ENCODE peak calls at places on chromosomes 12 and 14, in eight cellular contexts. X is pancreas, R is transverse colon, N is brain microvascular endothelial cell, F is stomach, V is bronchial epithelial cell, G is A549, E is colonic mucosa. W is an unnamed sample.

GRCh38 chr14:92792885-92793284 is 1.2 kb upstream of the GOLGA5 start:
- DNase-seq in X (no peak), R (no peak), N (no peak), F (no peak), V (peak), G (peak), E (no peak), W (peak)

GRCh38 chr14:74941676-74942097 is 13.7 kb downstream of the PGF start:
- DNase-seq in X (no peak), R (peak), N (peak), F (no peak), V (peak), G (no peak), E (no peak), W (no peak)

GRCh38 chr12:94545937-94546771 is 86.5 kb upstream of the CEP83 start:
- DNase-seq in X (no peak), R (peak), N (peak), F (peak), V (peak), G (peak), E (peak), W (peak)

GRCh38 chr14:24390696-24391468 is 7.9 kb upstream of the NYNRIN start:
- DNase-seq in X (no peak), R (no peak), N (no peak), F (no peak), V (no peak), G (no peak), E (no peak), W (no peak)

GRCh38 chr12:5096241-5096880 is 52.7 kb downstream of the KCNA5 start:
- DNase-seq in X (no peak), R (no peak), N (peak), F (no peak), V (peak), G (no peak), E (no peak), W (peak)

GRCh38 chr14:23548351-23549318 is 2.9 kb downstream of the ZFHX2 start:
- DNase-seq in X (no peak), R (no peak), N (peak), F (no peak), V (no peak), G (no peak), E (no peak), W (peak)

GRCh38 chr14:78090820-78091219 is 79.4 kb upstream of the NRXN3 start:
- DNase-seq in X (no peak), R (no peak), N (no peak), F (no peak), V (no peak), G (no peak), E (no peak), W (no peak)

GRCh38 chr12:132597333-132598283 is 12.8 kb downstream of the LRCOL1 start:
- DNase-seq in X (peak), R (no peak), N (peak), F (no peak), V (no peak), G (peak), E (no peak), W (peak)

GRCh38 chr12:50314629-50315312 is 31.5 kb upstream of the LIMA1 start:
- DNase-seq in X (no peak), R (no peak), N (peak), F (no peak), V (peak), G (peak), E (no peak), W (peak)

GRCh38 chr14:23103581-23103980 is 1.2 kb downstream of the CIROP start:
- DNase-seq in X (no peak), R (no peak), N (no peak), F (no peak), V (no peak), G (no peak), E (no peak), W (no peak)

GRCh38 chr14:57091030-57091608 is 177.6 kb downstream of the EXOC5 start:
- DNase-seq in X (no peak), R (no peak), N (no peak), F (no peak), V (no peak), G (no peak), E (no peak), W (no peak)

GRCh38 chr14:53956427-53957201 is at the start of gene BMP4:
- DNase-seq in X (peak), R (peak), N (peak), F (peak), V (peak), G (peak), E (peak), W (peak)

GRCh38 chr14:39440975-39441374 is 8.7 kb upstream of the FBXO33 start:
- DNase-seq in X (peak), R (no peak), N (no peak), F (no peak), V (no peak), G (no peak), E (no peak), W (no peak)

GRCh38 chr12:14825256-14825655 is 11.3 kb upstream of the SMCO3 start:
- DNase-seq in X (no peak), R (no peak), N (no peak), F (no peak), V (peak), G (no peak), E (no peak), W (no peak)

GRCh38 chr12:3106564-3106963 is 29.4 kb downstream of the TSPAN9 start:
- DNase-seq in X (no peak), R (no peak), N (no peak), F (no peak), V (no peak), G (no peak), E (no peak), W (no peak)

GRCh38 chr12:49537231-49537708 is 1.6 kb upstream of the KCNH3 start:
- DNase-seq in X (no peak), R (no peak), N (no peak), F (peak), V (no peak), G (no peak), E (no peak), W (no peak)

GRCh38 chr12:85923767-85924331 is 49.8 kb downstream of the NTS start:
- DNase-seq in X (no peak), R (no peak), N (no peak), F (no peak), V (peak), G (peak), E (no peak), W (peak)

GRCh38 chr12:116246490-116247179 is 30.9 kb downstream of the MED13L start:
- DNase-seq in X (no peak), R (no peak), N (no peak), F (no peak), V (no peak), G (no peak), E (no peak), W (no peak)

GRCh38 chr12:95396849-95397498 is 77.0 kb upstream of the METAP2 start:
- DNase-seq in X (no peak), R (no peak), N (no peak), F (no peak), V (peak), G (peak), E (no peak), W (peak)

GRCh38 chr12:106903241-106903950 is 52.3 kb upstream of the TMEM263 start:
- DNase-seq in X (peak), R (peak), N (peak), F (peak), V (peak), G (peak), E (peak), W (peak)

GRCh38 chr12:57049047-57049446 is 882 bp downstream of the MYO1A start:
- DNase-seq in X (no peak), R (peak), N (no peak), F (no peak), V (no peak), G (no peak), E (peak), W (no peak)

GRCh38 chr14:65356327-65356836 is 56.1 kb upstream of the FUT8 start:
- DNase-seq in X (no peak), R (no peak), N (peak), F (peak), V (peak), G (peak), E (no peak), W (peak)

GRCh38 chr12:21451529-21451928 is 14.1 kb downstream of the PYROXD1 start:
- DNase-seq in X (no peak), R (no peak), N (peak), F (no peak), V (no peak), G (no peak), E (no peak), W (peak)

GRCh38 chr12:47276253-47277070 is 196.7 kb upstream of the AMIGO2 start:
- DNase-seq in X (no peak), R (peak), N (no peak), F (no peak), V (peak), G (peak), E (peak), W (peak)

GRCh38 chr12:99009654-99010296 is 364.7 kb downstream of the APAF1 start:
- DNase-seq in X (no peak), R (no peak), N (no peak), F (no peak), V (peak), G (no peak), E (no peak), W (no peak)

GRCh38 chr12:49129332-49130150 is 1.7 kb downstream of the TUBA1B start:
- DNase-seq in X (no peak), R (no peak), N (no peak), F (no peak), V (no peak), G (no peak), E (no peak), W (no peak)

GRCh38 chr12:12927211-12928079 is 24.5 kb downstream of the GPRC5D start:
- DNase-seq in X (peak), R (peak), N (no peak), F (peak), V (peak), G (peak), E (peak), W (peak)

GRCh38 chr14:104598039-104598438 is 6.5 kb downstream of the TMEM179 start:
- DNase-seq in X (no peak), R (no peak), N (no peak), F (no peak), V (no peak), G (no peak), E (no peak), W (no peak)

GRCh38 chr14:69334576-69334975 is 63.5 kb downstream of the ERH start:
- DNase-seq in X (no peak), R (no peak), N (no peak), F (no peak), V (no peak), G (no peak), E (no peak), W (no peak)

GRCh38 chr12:50538178-50538577 is 33.4 kb downstream of the DIP2B start:
- DNase-seq in X (no peak), R (no peak), N (no peak), F (no peak), V (no peak), G (no peak), E (no peak), W (no peak)

GRCh38 chr12:10101042-10101579 is 2.3 kb upstream of the CLEC1A start:
- DNase-seq in X (no peak), R (no peak), N (no peak), F (no peak), V (peak), G (no peak), E (no peak), W (peak)

GRCh38 chr12:75846102-75846501 is 185.5 kb downstream of the PHLDA1 start:
- DNase-seq in X (no peak), R (no peak), N (no peak), F (no peak), V (no peak), G (no peak), E (no peak), W (no peak)

GRCh38 chr14:55336161-55336560 is 64.9 kb downstream of the FBXO34 start:
- DNase-seq in X (no peak), R (peak), N (peak), F (peak), V (peak), G (peak), E (no peak), W (peak)

GRCh38 chr14:72652179-72652578 is 241.7 kb downstream of the DPF3 start:
- DNase-seq in X (no peak), R (no peak), N (no peak), F (no peak), V (no peak), G (no peak), E (no peak), W (peak)

GRCh38 chr12:24839268-24839791 is 109.6 kb downstream of the BCAT1 start:
- DNase-seq in X (no peak), R (peak), N (peak), F (no peak), V (no peak), G (no peak), E (no peak), W (peak)

GRCh38 chr14:100065161-100065871 is at the start of gene EVL:
- DNase-seq in X (no peak), R (peak), N (no peak), F (peak), V (no peak), G (no peak), E (no peak), W (no peak)

GRCh38 chr12:26281320-26281719 is 85.9 kb downstream of the SSPN start:
- DNase-seq in X (no peak), R (no peak), N (no peak), F (no peak), V (no peak), G (no peak), E (no peak), W (no peak)

DNA sequence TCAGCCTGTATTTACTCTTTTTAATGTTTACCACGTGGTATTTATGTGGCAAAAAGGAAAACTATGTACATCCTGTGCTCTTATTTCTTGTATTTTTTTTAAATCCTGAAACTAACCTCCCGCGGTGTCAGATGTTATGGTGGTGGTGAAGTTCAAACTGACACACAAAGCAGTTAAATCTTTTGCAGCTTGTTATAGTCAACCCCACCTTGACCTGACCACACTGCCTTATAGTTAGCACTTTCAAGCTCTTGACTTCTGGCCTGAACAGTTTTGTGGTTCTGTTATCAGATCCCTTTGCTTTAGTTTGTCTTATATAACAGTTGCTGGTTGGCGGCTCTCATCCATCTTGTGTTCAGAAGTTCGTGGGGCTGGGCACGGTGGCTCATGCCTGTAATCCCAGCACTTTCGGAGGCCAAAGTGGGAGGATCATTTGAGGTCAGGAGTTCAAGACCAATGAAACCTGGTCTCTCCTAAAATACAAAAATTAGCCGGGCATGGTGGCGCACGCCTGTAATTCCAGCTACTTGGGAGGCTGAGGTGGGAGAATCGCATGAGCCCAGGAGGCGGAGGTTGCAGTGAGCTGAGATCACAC is 2.1 kb downstream of the UNG start:
- DNase-seq in X (no peak), R (no peak), N (no peak), F (no peak), V (no peak), G (no peak), E (no peak), W (no peak)
- H3K4me3 ChIP-seq in X (peak), R (no peak), N (no peak), F (peak), V (no peak), G (peak), E (no peak), W (no peak)

GRCh38 chr12:111445311-111446043 is 39.8 kb downstream of the SH2B3 start:
- DNase-seq in X (no peak), R (no peak), N (no peak), F (peak), V (no peak), G (no peak), E (no peak), W (no peak)
- TF ChIP-seq CTCF in X (no peak), R (no peak), N (no peak), F (no peak), V (no peak), G (no peak), E (no peak), W (no peak)

DNA sequence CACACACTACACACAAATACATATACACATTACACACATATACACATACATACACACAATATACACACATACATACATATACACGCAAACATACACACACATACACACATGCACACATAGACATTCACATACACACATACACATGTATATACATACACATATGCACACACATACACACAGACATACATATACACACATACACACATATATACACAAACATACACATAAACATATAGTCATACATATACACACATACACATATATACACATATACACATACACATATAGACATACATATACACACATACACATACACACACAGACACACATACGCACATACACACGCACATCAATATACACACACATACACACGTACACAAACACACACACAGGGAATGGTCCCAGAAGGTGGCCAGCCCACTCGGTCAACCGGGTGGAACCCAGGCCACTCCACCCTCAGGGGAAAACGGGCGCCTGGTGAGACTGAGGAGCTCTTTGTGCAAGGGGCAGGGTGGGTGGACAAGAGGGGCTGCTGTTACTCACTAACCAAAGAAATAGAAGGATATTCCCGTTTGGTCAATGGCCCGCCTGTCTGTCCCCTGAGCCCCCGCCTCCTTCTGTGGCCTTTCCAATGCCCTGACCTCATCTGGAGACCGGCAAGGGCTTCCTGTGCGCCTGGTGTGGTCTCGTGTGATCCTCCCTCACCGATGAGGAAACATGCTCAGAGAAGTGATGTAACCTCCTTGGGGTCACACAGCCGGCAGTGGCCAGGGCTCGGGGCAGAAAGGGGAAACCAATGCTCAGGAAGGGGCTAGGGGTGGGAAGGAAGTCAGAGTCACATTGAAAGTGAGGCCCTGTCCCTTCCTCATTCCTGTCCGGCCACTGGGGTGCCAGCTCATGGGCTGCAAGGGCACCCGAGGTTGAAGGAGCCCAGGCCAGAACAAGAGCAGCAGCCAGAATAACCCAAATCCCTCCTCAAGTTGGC is 5.3 kb downstream of the TRPV4 start:
- DNase-seq in X (no peak), R (peak), N (no peak), F (peak), V (no peak), G (no peak), E (peak), W (no peak)
- H3K4me3 ChIP-seq in X (no peak), R (no peak), N (no peak), F (no peak), V (no peak), G (no peak), E (no peak), W (no peak)

DNA sequence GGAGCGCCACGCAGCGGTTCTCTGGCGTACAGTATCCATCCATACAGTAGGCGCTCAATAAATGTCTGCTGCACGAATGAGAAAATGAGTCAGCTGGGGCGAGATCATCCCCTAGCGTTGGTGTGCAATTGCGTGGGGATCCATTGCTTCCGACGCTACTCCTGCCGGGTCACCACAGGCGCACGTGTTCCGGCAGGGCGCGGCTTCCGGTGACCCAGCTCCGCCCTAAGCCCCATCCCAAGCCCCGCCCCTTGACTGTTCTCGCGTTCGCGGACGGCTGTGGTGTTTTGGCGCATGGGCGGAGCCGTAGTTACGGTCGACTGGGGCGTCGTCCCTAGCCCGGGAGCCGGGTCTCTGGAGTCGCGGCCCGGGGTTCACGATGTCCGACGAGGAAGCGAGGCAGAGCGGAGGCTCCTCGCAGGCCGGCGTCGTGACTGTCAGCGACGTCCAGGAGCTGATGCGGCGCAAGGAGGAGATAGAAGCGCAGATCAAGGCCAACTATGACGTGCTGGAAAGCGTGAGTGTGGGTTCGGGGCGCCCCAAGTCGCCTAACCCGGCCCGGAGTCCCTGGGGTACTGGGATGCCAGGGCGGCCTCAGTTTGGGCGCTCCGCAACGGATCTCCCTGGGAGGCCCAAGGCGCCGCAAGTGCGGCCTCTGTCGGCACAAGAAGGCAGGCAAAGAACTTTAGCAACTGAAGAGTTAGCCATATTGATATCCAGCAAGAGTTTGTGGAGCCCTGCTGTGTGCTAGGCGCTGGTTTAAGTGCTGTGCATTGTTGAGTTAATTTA is at the start of gene PSMD9:
- DNase-seq in X (peak), R (peak), N (peak), F (peak), V (peak), G (peak), E (peak), W (peak)
- TF ChIP-seq CTCF in X (peak), R (peak), N (peak), F (peak), V (peak), G (peak), E (peak), W (peak)

DNA sequence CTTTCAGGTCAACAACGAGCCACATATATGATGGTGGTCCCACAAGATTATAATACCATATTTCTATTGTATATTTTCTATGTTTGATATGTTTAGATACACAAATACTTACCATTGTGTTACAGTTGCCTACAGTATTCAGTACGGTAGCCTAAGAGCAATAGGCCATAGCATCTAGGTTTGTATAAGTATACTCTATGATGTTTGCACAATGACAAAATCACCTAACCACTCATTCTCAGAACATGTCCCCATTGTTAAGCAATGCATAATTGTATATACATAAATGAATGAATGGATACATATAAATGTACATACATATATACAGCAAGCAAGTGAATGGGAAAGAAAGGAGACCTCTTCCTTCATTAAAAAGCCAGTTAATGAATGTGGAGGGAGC is 23.8 kb downstream of the TMTC1 start:
- DNase-seq in X (no peak), R (no peak), N (no peak), F (no peak), V (no peak), G (no peak), E (no peak), W (no peak)
- H3K4me3 ChIP-seq in X (no peak), R (no peak), N (no peak), F (no peak), V (no peak), G (no peak), E (no peak), W (no peak)

GRCh38 chr12:104825408-104825807 is 132.7 kb downstream of the SLC41A2 start:
- DNase-seq in X (no peak), R (no peak), N (peak), F (no peak), V (no peak), G (peak), E (no peak), W (no peak)
- TF ChIP-seq CTCF in X (no peak), R (no peak), N (peak), F (no peak), V (peak), G (peak), E (no peak), W (peak)